ENCODE peak calls at places on chromosomes 4 and X, in six cellular contexts. O is NCI-H187 treated with DMSO at 0.1 percent for 48 hours; V is islet precursor cell; Z is stimulated activated CD8-positive, alpha-beta memory T cell treated with anti-CD3 and anti-CD28 coated beads, Interleukin-2, amount 100 ng/mL, for 1 hour; J is stimulated activated CD4-positive, alpha-beta T cell treated with anti-CD3 and anti-CD28 coated beads, Interleukin-15, amount 100 ng/mL, for 24 hours; Y is A172. F is an unnamed sample.

GRCh38 chr4:3527101-3527913 is 4.9 kb downstream of the LRPAP1 start:
- DNase-seq in J (no peak), Z (no peak), Y (no peak), O (no peak), V (peak; percentile 45), F (no peak)

GRCh38 chr4:19358015-19358414 is 893.7 kb upstream of the SLIT2 start:
- DNase-seq in J (no peak), Y (no peak), Z (no peak), O (no peak), V (no peak), F (no peak)

GRCh38 chrX:11172413-11172812 is 61.3 kb downstream of the HCCS start:
- DNase-seq in O (no peak), Z (no peak), J (no peak), V (no peak), Y (no peak), F (no peak)

GRCh38 chr4:75698162-75698962 is 25.2 kb upstream of the G3BP2 start:
- DNase-seq in Y (no peak), J (peak; percentile 20), V (no peak), Z (no peak), O (no peak), F (no peak)

GRCh38 chr4:61406677-61407076 is 206.6 kb downstream of the ADGRL3 start:
- DNase-seq in O (no peak), Y (no peak), V (no peak), Z (no peak), J (no peak), F (no peak)

GRCh38 chr4:180810581-180810980 is 1432.6 kb upstream of the TENM3 start:
- DNase-seq in O (no peak), V (no peak), J (no peak), Z (no peak), Y (no peak), F (no peak)

GRCh38 chrX:134144231-134144630 is 92.8 kb upstream of the CCDC160 start:
- DNase-seq in J (no peak), V (no peak), O (no peak), Z (no peak), Y (no peak), F (no peak)

GRCh38 chr4:114217150-114217817 is 237.8 kb upstream of the ARSJ start:
- DNase-seq in Z (no peak), Y (no peak), O (no peak), J (no peak), V (no peak), F (no peak)

GRCh38 chr4:30839583-30840520 is 119.7 kb downstream of the PCDH7 start:
- DNase-seq in O (no peak), J (no peak), V (peak; percentile 63), Z (no peak), Y (peak; percentile 83), F (no peak)

GRCh38 chrX:150902434-150903109 is 4.1 kb upstream of the CD99L2 start:
- DNase-seq in Y (no peak), J (no peak), O (no peak), V (peak; percentile 59), Z (no peak), F (no peak)

GRCh38 chrX:2401201-2401589 is 99.6 kb downstream of the DHRSX start:
- DNase-seq in V (no peak), O (no peak), Z (no peak), J (no peak), Y (no peak), F (no peak)

GRCh38 chr4:68591204-68591603 is 15.1 kb upstream of the UGT2B17 start:
- DNase-seq in O (no peak), Z (no peak), Y (no peak), V (no peak), J (no peak), F (no peak)

GRCh38 chr4:134539729-134540231 is 338.2 kb upstream of the PABPC4L start:
- DNase-seq in Y (no peak), Z (no peak), O (no peak), V (no peak), J (no peak), F (no peak)

GRCh38 chr4:11354531-11354930 is 74.2 kb downstream of the HS3ST1 start:
- DNase-seq in Y (no peak), O (no peak), V (no peak), Z (no peak), J (no peak), F (no peak)

GRCh38 chr4:185112104-185112503 is 31.0 kb upstream of the SLC25A4 start:
- DNase-seq in J (no peak), V (peak; percentile 88), O (no peak), Y (peak; percentile 98), Z (no peak), F (no peak)

GRCh38 chr4:98572697-98573096 is 85.7 kb downstream of the TSPAN5 start:
- DNase-seq in J (no peak), O (no peak), Z (no peak), Y (no peak), V (no peak), F (no peak)

GRCh38 chr4:148986951-148987350 is 544.7 kb upstream of the NR3C2 start:
- DNase-seq in V (no peak), Z (no peak), J (no peak), O (no peak), Y (peak; percentile 0), F (no peak)

GRCh38 chr4:185792384-185793146 is 19.4 kb downstream of the SORBS2 start:
- DNase-seq in V (peak; percentile 67), Z (no peak), O (no peak), Y (peak; percentile 79), J (no peak), F (no peak)

GRCh38 chrX:118571829-118572228 is 76.2 kb downstream of the DOCK11 start:
- DNase-seq in O (no peak), J (no peak), Y (no peak), Z (no peak), V (no peak), F (no peak)

GRCh38 chrX:152138388-152138784 is at the start of gene MAGEA10:
- DNase-seq in O (no peak), Y (no peak), J (no peak), V (no peak), Z (no peak), F (no peak)

GRCh38 chr4:159363376-159363775 is 260.5 kb downstream of the RAPGEF2 start:
- DNase-seq in O (no peak), Y (no peak), V (no peak), J (no peak), Z (no peak), F (no peak)

GRCh38 chr4:146114066-146114465 is 61.5 kb upstream of the LSM6 start:
- DNase-seq in O (no peak), V (no peak), Y (no peak), J (no peak), Z (no peak), F (no peak)

F was measured in activated T-helper 1 cell treated with anti-CD3 and anti-CD28 coated beads, Interleukin-2, amount 50 U/mL, for 16 hours.